ENCODE peak calls at places on chromosomes 13 and 19, in seven cellular contexts. O, C, Q, V, A, B and M are unnamed samples.

GRCh38 chr19:41748012-41748411 is 7.3 kb upstream of the CEACAM6 start:
- DNase-seq in O (no peak), C (no peak), Q (no peak), V (no peak), A (no peak), B (no peak), M (no peak)

GRCh38 chr19:43439183-43440063 is 24.7 kb downstream of the TEX101 start:
- DNase-seq in O (peak; percentile 53), C (no peak), Q (no peak), V (no peak), A (no peak), B (peak; percentile 72), M (no peak)

GRCh38 chr13:33034897-33035296 is 18.7 kb downstream of the KL start:
- DNase-seq in O (no peak), C (no peak), Q (no peak), V (no peak), A (no peak), B (no peak), M (peak; percentile 14)

GRCh38 chr13:29679357-29680050 is 84.0 kb upstream of the SLC7A1 start:
- DNase-seq in O (no peak), C (no peak), Q (no peak), V (no peak), A (no peak), B (no peak), M (no peak)

GRCh38 chr13:30577381-30577780 is 40.3 kb upstream of the USPL1 start:
- DNase-seq in O (peak; percentile 25), C (no peak), Q (no peak), V (no peak), A (no peak), B (no peak), M (peak; percentile 54)

GRCh38 chr13:29454931-29455481 is 140.5 kb downstream of the SLC7A1 start:
- DNase-seq in O (no peak), C (no peak), Q (no peak), V (peak; percentile 41), A (no peak), B (peak; percentile 4), M (peak; percentile 32)

GRCh38 chr19:46393456-46394397 is 19.6 kb downstream of the CCDC8 start:
- DNase-seq in O (no peak), C (no peak), Q (peak; percentile 58), V (no peak), A (no peak), B (no peak), M (no peak)

GRCh38 chr13:109521719-109522118 is 264.7 kb downstream of the IRS2 start:
- DNase-seq in O (no peak), C (no peak), Q (no peak), V (no peak), A (no peak), B (no peak), M (no peak)

DNA sequence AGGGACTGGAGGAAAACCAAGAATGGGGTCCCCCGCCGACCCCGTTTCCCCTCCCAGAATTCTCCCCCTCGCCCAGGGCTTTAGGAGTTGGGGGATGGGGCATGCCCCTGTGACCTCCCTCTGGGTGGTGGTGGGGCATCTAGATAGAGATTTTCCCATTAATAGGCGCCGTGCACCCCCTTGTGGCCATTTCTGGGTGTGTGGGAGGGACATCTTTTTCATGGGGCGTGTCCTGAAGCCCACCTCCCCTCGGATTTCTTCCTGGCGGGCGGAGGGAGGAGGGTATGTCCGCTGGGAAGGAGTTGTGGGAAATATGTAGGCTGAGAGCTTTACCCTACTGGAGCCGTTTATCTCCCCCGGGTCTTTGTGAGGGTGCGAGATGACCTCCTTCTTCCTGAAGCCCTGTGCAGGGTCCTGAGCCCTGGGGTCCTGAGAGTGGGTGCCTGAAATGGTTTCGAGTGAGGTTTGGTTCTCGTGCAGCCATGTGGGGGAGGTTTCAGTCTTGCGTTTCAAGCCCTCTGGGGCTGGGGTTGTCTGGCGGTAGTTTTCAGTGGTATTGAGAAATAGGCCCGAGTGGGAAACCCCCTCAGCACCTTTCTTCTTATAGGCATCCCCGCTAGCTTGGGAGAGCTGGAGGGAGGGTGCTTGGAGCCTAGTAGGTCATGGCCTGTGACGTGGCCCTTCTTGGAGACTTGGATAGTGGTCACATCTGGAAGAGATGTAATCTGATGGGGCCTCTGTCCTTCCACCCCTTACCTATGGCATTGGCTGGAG is 1.0 kb downstream of the PRMT1 start:
- DNase-seq in O (peak; percentile 75), C (no peak), Q (peak; percentile 82), V (peak; percentile 66), A (peak; percentile 69), B (peak; percentile 91), M (peak; percentile 79)
- TF ChIP-seq POLR2A in O (no peak), C (no peak), Q (no peak), V (no peak), A (no peak), B (no peak), M (no peak)

GRCh38 chr19:16206637-16207036 is 8.9 kb downstream of the AP1M1 start:
- DNase-seq in O (no peak), C (no peak), Q (peak; percentile 49), V (no peak), A (no peak), B (no peak), M (no peak)
- TF ChIP-seq POLR2A in O (no peak), C (no peak), Q (no peak), V (no peak), A (no peak), B (no peak), M (no peak)

GRCh38 chr19:36771275-36772231 is 1.1 kb downstream of the ZNF850 start:
- DNase-seq in O (peak; percentile 63), C (no peak), Q (peak; percentile 69), V (peak; percentile 62), A (peak; percentile 20), B (no peak), M (peak; percentile 95)

GRCh38 chr19:36775768-36776167 is 3.2 kb upstream of the ZNF850 start:
- DNase-seq in O (no peak), C (no peak), Q (no peak), V (no peak), A (no peak), B (no peak), M (no peak)

GRCh38 chr19:36773223-36773579 is 594 bp upstream of the ZNF850 start:
- DNase-seq in O (no peak), C (no peak), Q (no peak), V (no peak), A (no peak), B (no peak), M (no peak)

GRCh38 chr19:36772341-36773222 is at the start of gene ZNF850:
- DNase-seq in O (peak; percentile 92), C (peak; percentile 75), Q (peak; percentile 97), V (peak; percentile 91), A (peak; percentile 83), B (peak; percentile 89), M (peak; percentile 96)
- TF ChIP-seq POLR2A in O (peak; percentile 67), C (no peak), Q (no peak), V (no peak), A (no peak), B (peak; percentile 25), M (peak; percentile 74)

GRCh38 chr13:105272660-105273631 is 1262.5 kb downstream of the EFNB2 start:
- DNase-seq in O (no peak), C (no peak), Q (no peak), V (no peak), A (no peak), B (no peak), M (no peak)

GRCh38 chr13:105276571-105276970 is 1258.9 kb downstream of the EFNB2 start:
- DNase-seq in O (no peak), C (no peak), Q (no peak), V (no peak), A (no peak), B (no peak), M (no peak)

GRCh38 chr13:105278797-105279425 is 1256.6 kb downstream of the EFNB2 start:
- DNase-seq in O (no peak), C (no peak), Q (no peak), V (no peak), A (no peak), B (no peak), M (no peak)

GRCh38 chr13:105273665-105274222 is 1261.7 kb downstream of the EFNB2 start:
- DNase-seq in O (no peak), C (no peak), Q (no peak), V (no peak), A (no peak), B (no peak), M (no peak)
- TF ChIP-seq POLR2A in O (no peak), C (no peak), Q (no peak), V (no peak), A (no peak), B (no peak), M (no peak)

DNA sequence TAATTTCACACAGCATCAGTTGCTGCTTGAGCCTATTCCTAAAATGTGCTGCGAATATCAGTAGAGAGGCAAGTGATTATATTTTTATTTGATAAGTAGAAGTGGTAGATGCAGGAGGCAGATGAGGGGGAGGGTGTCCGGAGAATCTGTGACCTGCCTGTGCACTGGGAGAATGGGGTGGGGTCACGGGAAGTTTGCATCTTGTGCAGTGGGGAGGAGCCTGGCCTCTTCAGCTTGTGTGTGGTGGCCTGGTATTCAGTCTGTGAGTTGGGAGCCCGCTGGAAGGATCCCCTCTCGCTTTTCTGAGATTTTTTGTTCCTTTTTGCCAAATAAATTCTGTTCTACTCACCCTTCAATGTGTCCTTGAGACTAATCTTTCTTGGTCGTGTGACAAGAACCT is 1257.5 kb downstream of the UQCRFS1 start:
- DNase-seq in O (no peak), C (no peak), Q (no peak), V (no peak), A (no peak), B (no peak), M (no peak)
- TF ChIP-seq POLR2A in O (no peak), C (no peak), Q (no peak), V (no peak), A (no peak), B (no peak), M (no peak)

DNA sequence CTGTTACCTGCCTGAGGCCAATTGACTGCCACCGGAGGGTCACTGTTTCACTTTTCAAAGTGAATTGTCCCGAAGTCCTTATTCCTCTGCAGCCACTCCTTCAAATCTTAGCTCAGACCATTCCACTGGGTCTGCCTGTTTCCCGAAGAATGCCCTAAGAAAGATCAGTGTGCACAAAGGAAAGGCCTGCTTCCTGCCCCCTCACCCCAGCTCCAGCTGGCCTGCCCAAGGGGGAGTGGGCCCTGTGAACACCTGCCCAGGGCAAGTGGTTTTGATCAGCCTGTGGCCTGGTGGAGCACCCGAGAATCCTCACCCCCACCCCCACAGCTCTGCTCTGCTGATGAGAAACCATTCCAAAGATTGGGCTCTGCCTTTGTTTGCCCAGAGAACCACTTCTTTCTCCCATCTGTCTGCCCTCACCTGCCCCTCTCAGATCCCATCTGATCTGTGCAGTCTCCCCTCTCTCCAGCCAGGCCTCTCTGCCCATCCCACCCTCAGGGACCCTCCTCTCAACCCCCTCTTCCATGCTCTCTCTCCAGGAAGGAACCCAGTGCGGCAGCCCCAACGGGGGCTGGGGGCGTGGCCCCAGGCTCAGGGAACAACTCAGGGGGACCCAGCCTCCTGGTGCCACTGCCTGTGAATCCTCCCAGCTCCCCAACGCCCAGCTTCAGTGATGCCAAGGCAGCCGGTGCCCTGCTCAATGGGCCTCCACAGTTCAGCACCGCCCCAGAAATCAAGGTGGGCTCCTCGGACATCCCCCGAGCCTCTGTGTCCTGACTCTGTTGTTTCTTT is 10.3 kb downstream of the LENG1 start:
- DNase-seq in O (no peak), C (no peak), Q (no peak), V (no peak), A (no peak), B (no peak), M (no peak)
- TF ChIP-seq POLR2A in O (no peak), C (no peak), Q (no peak), V (no peak), A (no peak), B (no peak), M (no peak)

DNA sequence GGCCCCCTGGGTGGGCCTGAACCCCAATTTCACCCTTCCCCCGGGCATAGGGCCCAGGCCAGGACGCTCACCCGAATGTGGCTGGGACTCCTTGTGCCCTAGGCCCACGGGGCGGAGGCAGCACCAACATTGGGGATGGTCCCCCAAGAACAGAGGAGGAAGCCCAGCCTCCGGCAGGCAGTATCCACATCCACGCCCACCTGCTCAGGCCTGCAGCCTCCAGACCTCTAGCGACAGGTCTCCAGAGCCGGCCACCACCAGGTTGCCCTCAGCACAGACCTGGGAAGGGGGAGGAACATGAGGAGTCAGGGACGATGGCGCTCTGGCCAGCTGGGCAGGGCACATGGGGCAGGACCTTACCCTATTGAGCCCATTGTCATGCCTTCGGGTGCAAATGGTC is 1.2 kb downstream of the GNG14 start:
- DNase-seq in O (no peak), C (no peak), Q (no peak), V (no peak), A (no peak), B (no peak), M (no peak)
- TF ChIP-seq POLR2A in O (no peak), C (no peak), Q (no peak), V (no peak), A (no peak), B (no peak), M (no peak)